ENCODE peak calls at places on chromosomes 6 and 20, in seven cellular contexts. L is globus pallidus; R is foreskin fibroblast; E is NCI-H526 treated with DMSO at 0.1 percent for 48 hours; J is CD4-positive, alpha-beta memory T cell; T is HS-27A; H is amygdala. X is an unnamed sample.
A peak's percentile ranks its signal among the peaks of the same experiment; 100 is the strongest.

GRCh38 chr20:56554869-56555268 is 21.8 kb downstream of the FAM209B start:
- DNase-seq in L (peak; percentile 37), R (peak; percentile 97), E (no peak), J (no peak), T (peak; percentile 83), H (peak; percentile 33), X (peak; percentile 86)

GRCh38 chr6:31121131-31121790 is 1.0 kb upstream of the CDSN start:
- DNase-seq in L (no peak), R (no peak), E (no peak), J (no peak), T (no peak), H (no peak), X (no peak)

GRCh38 chr6:89208551-89208950 is 8.6 kb downstream of the GABRR1 start:
- DNase-seq in L (no peak), R (no peak), E (no peak), J (no peak), T (no peak), H (peak; percentile 6), X (no peak)

GRCh38 chr6:89640804-89641203 is 2.3 kb upstream of the LYRM2 start:
- DNase-seq in L (no peak), R (peak; percentile 43), E (no peak), J (no peak), T (no peak), H (no peak), X (no peak)

GRCh38 chr20:33859157-33859695 is 48.1 kb downstream of the CHMP4B start:
- DNase-seq in L (no peak), R (peak; percentile 55), E (no peak), J (peak; percentile 34), T (no peak), H (no peak), X (no peak)

GRCh38 chr20:42635699-42636411 is 553.9 kb downstream of the PTPRT start:
- DNase-seq in L (no peak), R (no peak), E (no peak), J (no peak), T (no peak), H (no peak), X (no peak)

GRCh38 chr6:130837067-130837466 is 9.9 kb downstream of the SMLR1 start:
- DNase-seq in L (no peak), R (no peak), E (no peak), J (no peak), T (no peak), H (no peak), X (no peak)

GRCh38 chr6:82080767-82081166 is 166.8 kb downstream of the IBTK start:
- DNase-seq in L (no peak), R (no peak), E (peak; percentile 86), J (no peak), T (no peak), H (no peak), X (no peak)

GRCh38 chr6:113067612-113068262 is 720.6 kb downstream of the RFPL4B start:
- DNase-seq in L (no peak), R (peak; percentile 55), E (no peak), J (no peak), T (no peak), H (no peak), X (peak; percentile 22)

GRCh38 chr6:9520417-9521151 is 894.3 kb downstream of the TFAP2A start:
- DNase-seq in L (no peak), R (peak; percentile 80), E (no peak), J (no peak), T (peak; percentile 71), H (no peak), X (peak; percentile 60)

GRCh38 chr20:11155156-11155805 is 481.5 kb upstream of the JAG1 start:
- DNase-seq in L (no peak), R (no peak), E (no peak), J (no peak), T (no peak), H (no peak), X (peak; percentile 16)

GRCh38 chr20:49395659-49396058 is 86.8 kb downstream of the KCNB1 start:
- DNase-seq in L (no peak), R (no peak), E (no peak), J (no peak), T (no peak), H (no peak), X (no peak)

GRCh38 chr20:51562334-51563140 is 20.0 kb upstream of the NFATC2 start:
- DNase-seq in L (peak; percentile 73), R (peak; percentile 94), E (peak; percentile 79), J (no peak), T (peak; percentile 77), H (peak; percentile 52), X (peak; percentile 88)

GRCh38 chr6:69416739-69417138 is 380.1 kb downstream of the LMBRD1 start:
- DNase-seq in L (peak; percentile 9), R (peak; percentile 11), E (no peak), J (no peak), T (peak; percentile 76), H (no peak), X (no peak)

GRCh38 chr6:19301980-19302379 is 535.2 kb upstream of the ID4 start:
- DNase-seq in L (no peak), R (peak; percentile 16), E (no peak), J (no peak), T (no peak), H (no peak), X (peak; percentile 74)

GRCh38 chr6:42269553-42269952 is 51.9 kb upstream of the MRPS10 start:
- DNase-seq in L (no peak), R (no peak), E (no peak), J (no peak), T (no peak), H (no peak), X (no peak)

GRCh38 chr20:46974669-46975434 is 80.2 kb downstream of the EYA2 start:
- DNase-seq in L (no peak), R (no peak), E (no peak), J (no peak), T (no peak), H (no peak), X (no peak)

GRCh38 chr20:13613917-13614316 is 24.8 kb downstream of the TASP1 start:
- DNase-seq in L (no peak), R (no peak), E (no peak), J (no peak), T (no peak), H (no peak), X (no peak)

GRCh38 chr6:158059108-158059507 is 77.4 kb downstream of the SYNJ2 start:
- DNase-seq in L (no peak), R (no peak), E (no peak), J (no peak), T (no peak), H (no peak), X (no peak)

GRCh38 chr6:159038914-159039884 is 5.6 kb downstream of the TAGAP start:
- DNase-seq in L (peak; percentile 66), R (peak; percentile 73), E (no peak), J (peak; percentile 38), T (no peak), H (no peak), X (peak; percentile 64)

GRCh38 chr20:60993647-60994046 is 258.4 kb upstream of the CDH4 start:
- DNase-seq in L (no peak), R (no peak), E (no peak), J (no peak), T (no peak), H (no peak), X (no peak)

GRCh38 chr6:167329014-167329413 is 4.1 kb downstream of the TTLL2 start:
- DNase-seq in L (no peak), R (no peak), E (no peak), J (no peak), T (no peak), H (no peak), X (no peak)

GRCh38 chr6:103769431-103769830 is 1090.3 kb downstream of the HACE1 start:
- DNase-seq in L (no peak), R (no peak), E (no peak), J (no peak), T (no peak), H (no peak), X (no peak)

GRCh38 chr20:24672181-24672880 is 202.9 kb downstream of the SYNDIG1 start:
- DNase-seq in L (no peak), R (no peak), E (no peak), J (no peak), T (no peak), H (no peak), X (no peak)

GRCh38 chr6:166274163-166274562 is 34.0 kb downstream of the PRR18 start:
- DNase-seq in L (no peak), R (no peak), E (no peak), J (no peak), T (no peak), H (no peak), X (no peak)

GRCh38 chr6:125169058-125169457 is 15.5 kb downstream of the TPD52L1 start:
- DNase-seq in L (no peak), R (peak; percentile 75), E (no peak), J (no peak), T (no peak), H (no peak), X (peak; percentile 70)

GRCh38 chr6:11536795-11537194 is 754 bp upstream of the TMEM170B start:
- DNase-seq in L (peak; percentile 43), R (no peak), E (peak; percentile 14), J (no peak), T (no peak), H (no peak), X (no peak)

GRCh38 chr6:30325150-30325872 is 1.4 kb upstream of the TRIM39 start:
- DNase-seq in L (no peak), R (peak; percentile 75), E (no peak), J (peak; percentile 85), T (no peak), H (no peak), X (peak; percentile 70)

GRCh38 chr6:16711551-16712249 is 49.6 kb downstream of the ATXN1 start:
- DNase-seq in L (no peak), R (peak; percentile 59), E (no peak), J (peak; percentile 50), T (no peak), H (no peak), X (no peak)